ENCODE peak calls at places on chromosomes 13 and 19, in five cellular contexts. H is CD8-positive, alpha-beta memory T cell; F is PC-3; E is aorta; M is WERI-Rb-1. L is an unnamed sample. For H3K36me3, the result is how much of the 10 kb centered on the place peaks cover.

GRCh38 chr19:2888739-2889224 is 11.9 kb upstream of the ZNF57 start:
- DNase-seq in E (no peak), M (no peak), F (no peak), H (peak), L (peak)

GRCh38 chr13:107883561-107884175 is 331.7 kb downstream of the LIG4 start:
- DNase-seq in H (no peak), M (no peak), E (no peak), F (peak), L (no peak)

GRCh38 chr13:114106991-114107685 is 25.3 kb downstream of the RASA3 start:
- DNase-seq in H (peak), E (peak), M (peak), F (no peak), L (peak)

GRCh38 chr13:44619651-44620050 is 43.5 kb upstream of the TSC22D1 start:
- DNase-seq in F (no peak), M (no peak), H (no peak), E (no peak), L (no peak)

GRCh38 chr13:103046676-103047075 is 19.5 kb downstream of the SLC10A2 start:
- DNase-seq in F (no peak), H (no peak), M (no peak), E (no peak), L (no peak)

GRCh38 chr19:15412832-15413231 is 6.0 kb downstream of the AKAP8L start:
- DNase-seq in H (no peak), M (no peak), E (no peak), F (no peak), L (no peak)

GRCh38 chr13:113882266-113882627 is 18.4 kb upstream of the GAS6 start:
- DNase-seq in E (peak), F (no peak), M (no peak), H (no peak), L (peak)

GRCh38 chr13:33228645-33229445 is 56.7 kb downstream of the STARD13 start:
- DNase-seq in F (peak), E (no peak), H (no peak), M (no peak), L (no peak)

GRCh38 chr13:90690458-90691063 is 656.9 kb upstream of the MIR17HG start:
- DNase-seq in F (no peak), M (no peak), E (no peak), H (no peak), L (no peak)

GRCh38 chr19:16433986-16434385 is 37.8 kb downstream of the EPS15L1 start:
- DNase-seq in M (no peak), F (no peak), E (no peak), H (no peak), L (no peak)

GRCh38 chr13:46996316-46996715 is 99.5 kb upstream of the HTR2A start:
- DNase-seq in M (peak), H (no peak), F (no peak), E (no peak), L (no peak)

GRCh38 chr19:5718579-5719273 is 1.2 kb downstream of the LONP1 start:
- DNase-seq in M (no peak), H (no peak), F (peak), E (no peak), L (no peak)

GRCh38 chr19:30419581-30420180 is 47.5 kb downstream of the ZNF536 start:
- DNase-seq in E (no peak), H (no peak), M (peak), F (no peak), L (no peak)

GRCh38 chr13:39847336-39847735 is 191.9 kb downstream of the COG6 start:
- DNase-seq in E (no peak), M (no peak), F (no peak), H (no peak), L (no peak)

GRCh38 chr13:34361528-34361927 is 543.6 kb downstream of the RFC3 start:
- DNase-seq in H (no peak), M (no peak), E (no peak), F (peak), L (no peak)

GRCh38 chr13:78401833-78402232 is 201.5 kb downstream of the POU4F1 start:
- DNase-seq in M (peak), H (no peak), F (no peak), E (no peak), L (no peak)

GRCh38 chr19:4431808-4432674 is 25.6 kb downstream of the UBXN6 start:
- DNase-seq in E (peak), F (no peak), H (no peak), M (no peak), L (peak)

GRCh38 chr13:31236211-31236786 is 36.5 kb downstream of the B3GLCT start:
- DNase-seq in F (peak), M (no peak), H (no peak), E (no peak), L (no peak)

GRCh38 chr19:54532528-54532927 is 29.9 kb downstream of the LAIR2 start:
- DNase-seq in E (no peak), H (no peak), M (no peak), F (no peak), L (no peak)

GRCh38 chr13:28137556-28137955 is 789 bp upstream of the PAN3 start:
- DNase-seq in E (no peak), M (no peak), F (peak), H (no peak), L (no peak)

GRCh38 chr13:51765142-51765515 is 38.8 kb downstream of the DHRS12 start:
- DNase-seq in H (no peak), M (no peak), F (no peak), E (no peak), L (no peak)

GRCh38 chr19:43574424-43575155 is 737 bp downstream of the XRCC1 start:
- DNase-seq in H (no peak), M (peak), E (no peak), F (no peak), L (no peak)

GRCh38 chr13:27353166-27353583 is 71.2 kb upstream of the GTF3A start:
- DNase-seq in M (no peak), H (no peak), E (no peak), F (peak), L (no peak)

GRCh38 chr13:29479716-29480492 is 115.6 kb downstream of the SLC7A1 start:
- DNase-seq in M (no peak), H (no peak), F (no peak), E (no peak), L (no peak)

GRCh38 chr13:61045197-61045596 is 370.5 kb downstream of the PCDH20 start:
- DNase-seq in M (no peak), H (no peak), F (no peak), E (no peak), L (no peak)

GRCh38 chr19:49558591-49558990 is 21.8 kb downstream of the NOSIP start:
- DNase-seq in E (no peak), M (no peak), H (no peak), F (no peak), L (no peak)

GRCh38 chr19:46721269-46722003 is 4.5 kb upstream of the PRKD2 start:
- DNase-seq in M (no peak), H (no peak), E (peak), F (no peak), L (no peak)

GRCh38 chr19:16824658-16825311 is 4.4 kb upstream of the SIN3B start:
- DNase-seq in M (no peak), E (no peak), F (peak), H (no peak), L (no peak)

GRCh38 chr13:43044720-43045301 is 21.4 kb downstream of the DNAJC15 start:
- DNase-seq in F (no peak), E (no peak), M (no peak), H (no peak), L (no peak)

GRCh38 chr13:46947425-46948191 is 50.8 kb upstream of the HTR2A start:
- DNase-seq in E (no peak), M (no peak), F (no peak), H (no peak), L (no peak)

GRCh38 chr19:45151821-45152503 is 8.8 kb downstream of the NKPD1 start:
- DNase-seq in F (no peak), H (no peak), E (no peak), M (no peak), L (no peak)
- H3K36me3 ChIP-seq in F (under half), H (under half), E (under half), M (under half), L (under half)

GRCh38 chr13:24036115-24036514 is 124.4 kb upstream of the SPATA13 start:
- DNase-seq in H (no peak), F (no peak), E (no peak), M (no peak), L (no peak)

GRCh38 chr13:24033527-24034302 is 126.8 kb upstream of the SPATA13 start:
- DNase-seq in M (no peak), F (no peak), E (no peak), H (no peak), L (no peak)

GRCh38 chr13:24035411-24035810 is 125.1 kb upstream of the SPATA13 start:
- DNase-seq in E (no peak), F (peak), H (no peak), M (no peak), L (no peak)

GRCh38 chr13:24032252-24032651 is 128.3 kb upstream of the SPATA13 start:
- DNase-seq in M (no peak), H (no peak), F (no peak), E (no peak), L (no peak)

DNA sequence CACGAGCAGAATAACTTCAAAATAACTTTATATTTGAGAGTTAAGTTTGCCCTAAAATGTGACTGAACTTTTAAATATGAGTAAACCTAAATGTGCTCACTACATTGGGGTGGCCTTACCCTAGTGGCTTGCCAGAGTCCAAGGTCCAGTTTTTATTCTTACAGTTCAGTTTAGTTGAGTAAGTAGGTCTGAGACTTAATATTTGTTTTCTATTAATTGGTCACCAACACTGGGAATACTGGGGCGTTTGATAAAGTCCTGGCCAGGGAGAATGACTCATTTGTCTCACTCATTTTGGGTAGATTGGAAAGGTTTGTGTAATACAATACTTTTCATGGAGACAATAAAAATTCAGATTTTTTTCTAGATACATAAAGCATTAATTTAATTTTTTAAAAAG is 127.8 kb upstream of the SPATA13 start:
- DNase-seq in F (peak), M (no peak), H (no peak), E (no peak), L (no peak)
- H3K27ac ChIP-seq in F (no peak), M (no peak), H (no peak), E (peak), L (peak)

DNA sequence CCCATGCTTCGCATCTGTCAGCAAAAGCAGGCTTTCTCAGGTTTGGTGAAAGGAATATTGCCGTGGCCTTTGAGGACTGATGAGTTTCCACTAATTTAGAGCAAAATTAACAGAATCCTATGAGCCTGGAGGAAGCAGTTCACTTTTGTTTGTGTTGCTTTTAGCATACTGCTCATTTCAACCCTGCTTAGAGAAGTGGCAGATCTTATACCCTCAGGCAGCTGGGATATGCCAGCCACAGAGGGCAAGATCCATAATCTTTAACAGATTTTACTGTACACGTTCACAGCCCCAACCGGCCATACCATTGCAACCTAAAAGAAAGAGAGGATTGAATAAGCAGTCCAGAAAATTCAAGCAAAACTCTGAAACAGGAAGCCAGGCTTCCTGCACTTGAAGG is 60.5 kb downstream of the COL4A2 start:
- DNase-seq in F (no peak), H (no peak), E (no peak), M (peak), L (no peak)
- H3K36me3 ChIP-seq in F (under half), H (under half), E (under half), M (under half), L (under half)

DNA sequence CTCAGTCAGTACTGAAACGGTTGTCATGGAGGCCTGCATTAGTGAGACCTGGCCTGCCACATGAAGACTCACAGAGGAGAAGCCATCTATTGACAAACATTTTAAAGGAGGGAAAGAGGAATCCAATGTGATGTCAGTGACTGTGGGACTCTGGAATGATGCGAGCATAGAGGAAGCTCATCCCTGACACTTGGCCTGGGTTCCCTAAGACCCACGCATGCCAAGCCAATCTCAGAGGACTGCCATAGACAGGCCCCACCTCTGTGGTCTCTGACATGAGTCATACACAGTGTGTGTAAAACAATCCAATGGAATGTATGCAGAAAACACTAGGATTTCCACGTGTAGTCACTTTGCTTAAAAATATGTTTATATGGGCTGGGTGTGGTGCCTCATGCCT is 7.8 kb upstream of the DPY19L3 start:
- DNase-seq in M (no peak), E (no peak), H (no peak), F (peak), L (no peak)
- H3K27ac ChIP-seq in M (no peak), E (no peak), H (no peak), F (no peak), L (no peak)

GRCh38 chr19:18741124-18741493 is 50.0 kb downstream of the COMP start:
- DNase-seq in M (no peak), E (no peak), F (no peak), H (no peak), L (no peak)

GRCh38 chr19:18743281-18743825 is 47.8 kb downstream of the COMP start:
- DNase-seq in H (no peak), E (no peak), F (no peak), M (peak), L (peak)

GRCh38 chr19:18742324-18742723 is 48.8 kb downstream of the COMP start:
- DNase-seq in E (no peak), H (no peak), F (no peak), M (no peak), L (no peak)

GRCh38 chr19:18742838-18743237 is 48.3 kb downstream of the COMP start:
- DNase-seq in H (no peak), E (no peak), F (no peak), M (no peak), L (no peak)

GRCh38 chr19:18741566-18742121 is 49.5 kb downstream of the COMP start:
- DNase-seq in E (no peak), M (no peak), F (peak), H (no peak), L (no peak)
- H3K36me3 ChIP-seq in E (under half), M (under half), F (under half), H (under half), L (under half)

GRCh38 chr19:23343434-23344010 is 51.7 kb downstream of the ZNF91 start:
- DNase-seq in E (no peak), H (no peak), F (peak), M (no peak), L (no peak)
- H3K27ac ChIP-seq in E (no peak), H (no peak), F (no peak), M (no peak), L (no peak)

GRCh38 chr13:98456423-98456845 is 120.5 kb downstream of the STK24 start:
- DNase-seq in M (peak), F (no peak), H (no peak), E (no peak), L (no peak)

GRCh38 chr13:98458431-98458830 is 118.5 kb downstream of the STK24 start:
- DNase-seq in M (no peak), E (no peak), F (no peak), H (no peak), L (no peak)

GRCh38 chr13:98454389-98454881 is 122.5 kb downstream of the STK24 start:
- DNase-seq in H (no peak), M (no peak), F (peak), E (no peak), L (no peak)

GRCh38 chr13:98459171-98459681 is 117.7 kb downstream of the STK24 start:
- DNase-seq in F (no peak), M (no peak), E (no peak), H (no peak), L (no peak)

DNA sequence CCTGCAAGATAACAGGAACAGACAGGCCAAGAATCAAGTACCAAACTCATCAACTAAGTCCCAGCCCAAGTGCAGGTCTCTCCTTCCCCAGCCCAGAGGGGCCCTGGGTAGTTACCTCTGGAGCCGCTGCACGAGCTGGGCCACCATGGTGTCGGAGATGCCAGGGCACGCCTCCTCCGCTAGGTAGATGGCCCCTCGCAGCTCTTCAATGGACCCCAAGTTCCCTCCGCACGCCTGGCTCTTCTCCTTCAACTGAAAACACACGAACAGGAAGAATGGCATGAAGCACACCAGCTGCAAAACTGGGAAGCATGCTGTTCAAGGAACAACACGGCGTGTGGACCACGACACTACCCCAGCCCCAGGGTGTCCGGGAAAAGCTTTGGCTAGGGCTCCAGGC is 119.9 kb downstream of the STK24 start:
- DNase-seq in E (no peak), H (no peak), F (no peak), M (no peak), L (no peak)
- H3K36me3 ChIP-seq in E (under half), H (under half), F (under half), M (half or more), L (half or more)

GRCh38 chr19:57850553-57851017 is 926 bp downstream of the ZNF587 start:
- DNase-seq in H (no peak), E (no peak), M (peak), F (peak), L (no peak)
- H3K27ac ChIP-seq in H (peak), E (no peak), M (peak), F (peak), L (no peak)

L was measured in heart left ventricle.